ENCODE peak calls at places on chromosomes 3 and 15, in seven cellular contexts. One of them, this sample, is unnamed.

GRCh38 chr3:52471371-52472238 is 16.2 kb downstream of the NISCH start:
- DNase-seq in AG20443: peak
- DNase-seq in NCI-H1417 treated with DMSO at 0.1 percent for 48 hours: no peak
- DNase-seq in T-helper 1 cell: no peak
- DNase-seq in anterior cingulate cortex: no peak
- DNase-seq in COR-L47: no peak
- DNase-seq in BJ: no peak
- DNase-seq in this sample: peak

GRCh38 chr15:65028921-65029735 is at the start of gene MTFMT:
- DNase-seq in anterior cingulate cortex: peak
- DNase-seq in NCI-H1417 treated with DMSO at 0.1 percent for 48 hours: no peak
- DNase-seq in T-helper 1 cell: peak
- DNase-seq in COR-L47: peak
- DNase-seq in AG20443: peak
- DNase-seq in BJ: no peak
- DNase-seq in this sample: peak

GRCh38 chr3:48477959-48478480 is 26.0 kb downstream of the SHISA5 start:
- DNase-seq in AG20443: peak
- DNase-seq in COR-L47: no peak
- DNase-seq in anterior cingulate cortex: no peak
- DNase-seq in T-helper 1 cell: no peak
- DNase-seq in BJ: no peak
- DNase-seq in NCI-H1417 treated with DMSO at 0.1 percent for 48 hours: no peak
- DNase-seq in this sample: no peak

GRCh38 chr3:184796551-184796950 is 15.4 kb upstream of the VPS8 start:
- DNase-seq in NCI-H1417 treated with DMSO at 0.1 percent for 48 hours: no peak
- DNase-seq in AG20443: no peak
- DNase-seq in anterior cingulate cortex: no peak
- DNase-seq in BJ: no peak
- DNase-seq in T-helper 1 cell: no peak
- DNase-seq in COR-L47: no peak
- DNase-seq in this sample: peak

GRCh38 chr3:32708672-32709283 is 23.8 kb downstream of the CNOT10 start:
- DNase-seq in BJ: no peak
- DNase-seq in T-helper 1 cell: no peak
- DNase-seq in COR-L47: no peak
- DNase-seq in NCI-H1417 treated with DMSO at 0.1 percent for 48 hours: no peak
- DNase-seq in AG20443: no peak
- DNase-seq in anterior cingulate cortex: no peak
- DNase-seq in this sample: no peak

GRCh38 chr3:128763967-128764366 is 38.0 kb downstream of the RAB7A start:
- DNase-seq in COR-L47: no peak
- DNase-seq in NCI-H1417 treated with DMSO at 0.1 percent for 48 hours: no peak
- DNase-seq in T-helper 1 cell: no peak
- DNase-seq in anterior cingulate cortex: no peak
- DNase-seq in BJ: no peak
- DNase-seq in AG20443: no peak
- DNase-seq in this sample: no peak

GRCh38 chr15:52551762-52552161 is 17.1 kb downstream of the ARPP19 start:
- DNase-seq in anterior cingulate cortex: no peak
- DNase-seq in T-helper 1 cell: no peak
- DNase-seq in AG20443: no peak
- DNase-seq in BJ: no peak
- DNase-seq in COR-L47: no peak
- DNase-seq in NCI-H1417 treated with DMSO at 0.1 percent for 48 hours: no peak
- DNase-seq in this sample: no peak

GRCh38 chr3:181712505-181713299 is 977 bp downstream of the SOX2 start:
- DNase-seq in NCI-H1417 treated with DMSO at 0.1 percent for 48 hours: no peak
- DNase-seq in T-helper 1 cell: no peak
- DNase-seq in AG20443: no peak
- DNase-seq in anterior cingulate cortex: no peak
- DNase-seq in COR-L47: peak
- DNase-seq in BJ: no peak
- DNase-seq in this sample: no peak

GRCh38 chr3:149004622-149005021 is 13.3 kb downstream of the GYG1 start:
- DNase-seq in AG20443: no peak
- DNase-seq in T-helper 1 cell: no peak
- DNase-seq in BJ: no peak
- DNase-seq in NCI-H1417 treated with DMSO at 0.1 percent for 48 hours: no peak
- DNase-seq in anterior cingulate cortex: no peak
- DNase-seq in COR-L47: peak
- DNase-seq in this sample: peak

GRCh38 chr15:74041311-74041756 is 41.0 kb downstream of the GOLGA6A start:
- DNase-seq in NCI-H1417 treated with DMSO at 0.1 percent for 48 hours: no peak
- DNase-seq in anterior cingulate cortex: no peak
- DNase-seq in T-helper 1 cell: no peak
- DNase-seq in BJ: no peak
- DNase-seq in AG20443: peak
- DNase-seq in COR-L47: no peak
- DNase-seq in this sample: no peak

GRCh38 chr15:77742127-77742526 is 109.4 kb upstream of the LINGO1 start:
- DNase-seq in BJ: no peak
- DNase-seq in AG20443: no peak
- DNase-seq in NCI-H1417 treated with DMSO at 0.1 percent for 48 hours: no peak
- DNase-seq in COR-L47: no peak
- DNase-seq in T-helper 1 cell: no peak
- DNase-seq in anterior cingulate cortex: no peak
- DNase-seq in this sample: no peak

GRCh38 chr3:45064512-45065372 is 38.6 kb downstream of the CLEC3B start:
- DNase-seq in anterior cingulate cortex: no peak
- DNase-seq in NCI-H1417 treated with DMSO at 0.1 percent for 48 hours: no peak
- DNase-seq in BJ: peak
- DNase-seq in AG20443: no peak
- DNase-seq in COR-L47: no peak
- DNase-seq in T-helper 1 cell: peak
- DNase-seq in this sample: peak

GRCh38 chr15:63791236-63791635 is 42.5 kb downstream of the HERC1 start:
- DNase-seq in T-helper 1 cell: no peak
- DNase-seq in COR-L47: no peak
- DNase-seq in anterior cingulate cortex: no peak
- DNase-seq in BJ: no peak
- DNase-seq in AG20443: no peak
- DNase-seq in NCI-H1417 treated with DMSO at 0.1 percent for 48 hours: no peak
- DNase-seq in this sample: peak

GRCh38 chr15:98394546-98394945 is 253.8 kb upstream of the IGF1R start:
- DNase-seq in COR-L47: no peak
- DNase-seq in AG20443: no peak
- DNase-seq in anterior cingulate cortex: no peak
- DNase-seq in BJ: no peak
- DNase-seq in T-helper 1 cell: no peak
- DNase-seq in NCI-H1417 treated with DMSO at 0.1 percent for 48 hours: no peak
- DNase-seq in this sample: no peak

GRCh38 chr3:155983834-155984474 is 113.5 kb downstream of the GMPS start:
- DNase-seq in anterior cingulate cortex: no peak
- DNase-seq in AG20443: no peak
- DNase-seq in NCI-H1417 treated with DMSO at 0.1 percent for 48 hours: no peak
- DNase-seq in BJ: no peak
- DNase-seq in T-helper 1 cell: no peak
- DNase-seq in COR-L47: no peak
- DNase-seq in this sample: peak

GRCh38 chr3:10194328-10195071 is 29.8 kb downstream of the IRAK2 start:
- DNase-seq in COR-L47: no peak
- DNase-seq in BJ: no peak
- DNase-seq in anterior cingulate cortex: no peak
- DNase-seq in NCI-H1417 treated with DMSO at 0.1 percent for 48 hours: no peak
- DNase-seq in T-helper 1 cell: peak
- DNase-seq in AG20443: no peak
- DNase-seq in this sample: peak

GRCh38 chr15:92091155-92091734 is 237.7 kb downstream of the SLCO3A1 start:
- DNase-seq in BJ: no peak
- DNase-seq in T-helper 1 cell: no peak
- DNase-seq in NCI-H1417 treated with DMSO at 0.1 percent for 48 hours: peak
- DNase-seq in COR-L47: peak
- DNase-seq in anterior cingulate cortex: no peak
- DNase-seq in AG20443: peak
- DNase-seq in this sample: no peak

GRCh38 chr3:12954891-12955650 is 113.7 kb upstream of the RPL32 start:
- DNase-seq in NCI-H1417 treated with DMSO at 0.1 percent for 48 hours: no peak
- DNase-seq in T-helper 1 cell: no peak
- DNase-seq in anterior cingulate cortex: no peak
- DNase-seq in COR-L47: peak
- DNase-seq in BJ: no peak
- DNase-seq in AG20443: peak
- DNase-seq in this sample: no peak